ENCODE peak calls at places on chromosomes 5 and 9, in eight cellular contexts. Q is stomach; B is heart right ventricle; K is RPMI7951; J is mucosa of descending colon; D is NCI-H1436 treated with DMSO at 0.1 percent for 48 hours; O is H4; E is naive thymus-derived CD8-positive, alpha-beta T cell. U is an unnamed sample.

GRCh38 chr9:115117999-115118470 is at the start of gene TNC:
- DNase-seq in Q (peak), B (peak), K (peak), J (peak), D (no peak), O (peak), E (no peak), U (peak)

GRCh38 chr9:17744786-17745185 is 165.9 kb downstream of the SH3GL2 start:
- DNase-seq in Q (no peak), B (no peak), K (no peak), J (peak), D (no peak), O (no peak), E (no peak), U (no peak)

GRCh38 chr5:107672212-107673105 is 1.7 kb upstream of the EFNA5 start:
- DNase-seq in Q (peak), B (peak), K (peak), J (peak), D (peak), O (peak), E (no peak), U (peak)

GRCh38 chr9:37156781-37157356 is 36.5 kb downstream of the ZCCHC7 start:
- DNase-seq in Q (no peak), B (no peak), K (peak), J (no peak), D (no peak), O (peak), E (no peak), U (no peak)

GRCh38 chr5:174610968-174611367 is 113.4 kb upstream of the MSX2 start:
- DNase-seq in Q (peak), B (no peak), K (peak), J (no peak), D (no peak), O (peak), E (no peak), U (peak)

GRCh38 chr5:10828241-10828640 is 67.2 kb upstream of the DAP start:
- DNase-seq in Q (no peak), B (no peak), K (no peak), J (no peak), D (no peak), O (no peak), E (no peak), U (no peak)

GRCh38 chr5:154480847-154481246 is 2.8 kb upstream of the HAND1 start:
- DNase-seq in Q (no peak), B (no peak), K (no peak), J (no peak), D (no peak), O (no peak), E (no peak), U (no peak)

GRCh38 chr5:177310757-177311173 is 933 bp downstream of the MXD3 start:
- DNase-seq in Q (no peak), B (no peak), K (peak), J (peak), D (no peak), O (no peak), E (no peak), U (peak)

GRCh38 chr9:35858428-35858827 is 11.8 kb downstream of the OR13J1 start:
- DNase-seq in Q (no peak), B (no peak), K (no peak), J (no peak), D (no peak), O (no peak), E (no peak), U (no peak)

GRCh38 chr5:173789031-173789920 is 98.9 kb upstream of the CPEB4 start:
- DNase-seq in Q (peak), B (no peak), K (peak), J (no peak), D (no peak), O (peak), E (no peak), U (peak)

GRCh38 chr9:108535526-108535925 is 320.3 kb downstream of the ACTL7B start:
- DNase-seq in Q (no peak), B (no peak), K (peak), J (no peak), D (no peak), O (no peak), E (no peak), U (no peak)

GRCh38 chr5:136522217-136522956 is 157.0 kb upstream of the TRPC7 start:
- DNase-seq in Q (no peak), B (no peak), K (no peak), J (no peak), D (no peak), O (no peak), E (no peak), U (no peak)

GRCh38 chr5:6601271-6601670 is 31.6 kb downstream of the NSUN2 start:
- DNase-seq in Q (no peak), B (no peak), K (no peak), J (no peak), D (no peak), O (no peak), E (no peak), U (no peak)

GRCh38 chr9:13358128-13358527 is 78.6 kb upstream of the MPDZ start:
- DNase-seq in Q (no peak), B (no peak), K (peak), J (no peak), D (no peak), O (peak), E (no peak), U (no peak)

GRCh38 chr5:2038337-2039179 is 155.8 kb upstream of the IRX4 start:
- DNase-seq in Q (peak), B (peak), K (peak), J (peak), D (no peak), O (peak), E (peak), U (no peak)

GRCh38 chr5:155068616-155069100 is 55.1 kb downstream of the KIF4B start:
- DNase-seq in Q (no peak), B (no peak), K (no peak), J (no peak), D (no peak), O (no peak), E (no peak), U (no peak)

GRCh38 chr5:145962001-145962400 is 25.6 kb downstream of the SH3RF2 start:
- DNase-seq in Q (no peak), B (no peak), K (no peak), J (no peak), D (no peak), O (no peak), E (no peak), U (no peak)

GRCh38 chr9:108443741-108444140 is 412.0 kb downstream of the ACTL7B start:
- DNase-seq in Q (no peak), B (no peak), K (peak), J (no peak), D (no peak), O (no peak), E (no peak), U (no peak)

GRCh38 chr9:87359264-87359663 is 138.4 kb upstream of the DAPK1 start:
- DNase-seq in Q (no peak), B (no peak), K (no peak), J (no peak), D (no peak), O (no peak), E (no peak), U (no peak)

GRCh38 chr5:173888473-173889135 is 455 bp downstream of the CPEB4 start:
- DNase-seq in Q (no peak), B (peak), K (peak), J (peak), D (no peak), O (no peak), E (no peak), U (peak)

GRCh38 chr5:110477923-110478322 is 248.5 kb downstream of the TMEM232 start:
- DNase-seq in Q (no peak), B (no peak), K (peak), J (no peak), D (no peak), O (no peak), E (no peak), U (no peak)

GRCh38 chr5:31366941-31367340 is 165.0 kb downstream of the DROSHA start:
- DNase-seq in Q (no peak), B (no peak), K (peak), J (no peak), D (no peak), O (no peak), E (no peak), U (no peak)

U was measured in Calu3.